ENCODE peak calls at places on chromosome X, in seven cellular contexts. F, J, S, T, Z, Q and U are unnamed samples.

GRCh38 chrX:136496359-136496767 is 1.0 kb upstream of the HTATSF1 start:
- DNase-seq in J (no peak), Z (no peak), S (no peak), Q (no peak), T (no peak), F (no peak), U (no peak)

GRCh38 chrX:119235872-119236598 is at the start of gene PGRMC1:
- DNase-seq in J (peak; percentile 74), Q (peak; percentile 79), F (no peak), S (peak; percentile 47), T (peak; percentile 93), Z (peak; percentile 86), U (no peak)

GRCh38 chrX:78658851-78659744 is at the start of gene RTL3:
- DNase-seq in J (no peak), Z (peak; percentile 82), S (peak; percentile 56), Q (no peak), T (no peak), F (no peak), U (no peak)

GRCh38 chrX:13376857-13377441 is 57.1 kb upstream of the ATXN3L start:
- DNase-seq in J (peak; percentile 47), Q (no peak), S (peak; percentile 78), T (no peak), F (no peak), Z (peak; percentile 97), U (no peak)

GRCh38 chrX:119606508-119607389 is 525 bp upstream of the NKRF start:
- DNase-seq in Z (peak; percentile 52), S (no peak), Q (no peak), T (no peak), J (no peak), F (peak; percentile 84), U (peak; percentile 61)

GRCh38 chrX:132740316-132741123 is 217.9 kb downstream of the HS6ST2 start:
- DNase-seq in T (no peak), Q (no peak), J (no peak), F (peak; percentile 10), S (no peak), Z (peak; percentile 6), U (no peak)

GRCh38 chrX:2502668-2503519 is 2.1 kb upstream of the DHRSX start:
- DNase-seq in F (no peak), Z (peak; percentile 44), S (peak; percentile 11), T (no peak), Q (peak; percentile 34), J (no peak), U (no peak)

GRCh38 chrX:111363741-111364140 is 48.3 kb downstream of the DCX start:
- DNase-seq in T (no peak), S (no peak), J (no peak), Z (no peak), Q (no peak), F (no peak), U (no peak)

GRCh38 chrX:20212486-20213089 is 54.1 kb downstream of the RPS6KA3 start:
- DNase-seq in J (no peak), T (no peak), S (no peak), Z (no peak), Q (no peak), F (no peak), U (no peak)

GRCh38 chrX:45699158-45699557 is 498.5 kb upstream of the DIPK2B start:
- DNase-seq in Z (peak; percentile 57), J (no peak), S (no peak), T (no peak), F (no peak), Q (no peak), U (no peak)

GRCh38 chrX:2442694-2443093 is 58.1 kb downstream of the DHRSX start:
- DNase-seq in S (no peak), F (no peak), T (no peak), Q (no peak), Z (no peak), J (no peak), U (no peak)

GRCh38 chrX:2823795-2824386 is 4.8 kb upstream of the GYG2 start:
- DNase-seq in F (no peak), Z (no peak), T (no peak), S (no peak), J (no peak), Q (peak; percentile 70), U (no peak)

GRCh38 chrX:49282647-49283011 is 13.0 kb downstream of the PPP1R3F start:
- DNase-seq in F (no peak), Q (no peak), S (peak; percentile 4), J (no peak), T (no peak), Z (peak; percentile 49), U (no peak)

GRCh38 chrX:49659771-49660170 is 36.0 kb downstream of the PAGE1 start:
- DNase-seq in Z (no peak), J (no peak), S (no peak), F (no peak), T (no peak), Q (no peak), U (no peak)

GRCh38 chrX:21996872-21997271 is 35.3 kb upstream of the PHEX start:
- DNase-seq in F (no peak), Q (no peak), Z (peak; percentile 78), J (no peak), S (peak; percentile 20), T (no peak), U (no peak)

GRCh38 chrX:13487731-13488505 is 81.5 kb upstream of the EGFL6 start:
- DNase-seq in F (peak; percentile 48), S (peak; percentile 77), Z (peak; percentile 93), J (peak; percentile 22), Q (peak; percentile 70), T (no peak), U (peak; percentile 21)

GRCh38 chrX:65463550-65463949 is 71.0 kb downstream of the LAS1L start:
- DNase-seq in Q (no peak), F (no peak), T (no peak), Z (peak; percentile 24), J (no peak), S (peak; percentile 48), U (no peak)

GRCh38 chrX:123720486-123720885 is 12.4 kb downstream of the THOC2 start:
- DNase-seq in F (no peak), Z (no peak), J (no peak), Q (no peak), T (no peak), S (no peak), U (no peak)

GRCh38 chrX:37378399-37378798 is 29.2 kb downstream of the PRRG1 start:
- DNase-seq in F (no peak), J (no peak), Q (no peak), S (no peak), T (no peak), Z (peak; percentile 44), U (no peak)

GRCh38 chrX:151981129-151981528 is 6.7 kb upstream of the GABRE start:
- DNase-seq in J (no peak), F (no peak), Q (no peak), T (no peak), Z (no peak), S (no peak), U (no peak)

GRCh38 chrX:102934624-102935023 is 2.4 kb upstream of the RAB40AL start:
- DNase-seq in F (peak; percentile 33), T (no peak), S (peak; percentile 25), Z (peak; percentile 44), J (no peak), Q (peak; percentile 24), U (no peak)

GRCh38 chrX:102899940-102900916 is 36.8 kb upstream of the RAB40AL start:
- DNase-seq in S (peak; percentile 80), Z (peak; percentile 74), T (no peak), J (peak; percentile 26), F (peak; percentile 46), Q (peak; percentile 62), U (peak; percentile 25)

GRCh38 chrX:147364896-147365295 is 546.8 kb upstream of the FMR1 start:
- DNase-seq in Q (no peak), T (no peak), J (no peak), S (no peak), Z (no peak), F (no peak), U (no peak)

GRCh38 chrX:131564553-131565229 is 20.8 kb downstream of the OR13H1 start:
- DNase-seq in T (no peak), Q (no peak), S (no peak), F (no peak), Z (no peak), J (no peak), U (no peak)

GRCh38 chrX:10189317-10190268 is 32.8 kb downstream of the CLCN4 start:
- DNase-seq in Q (peak; percentile 78), S (peak; percentile 65), T (peak; percentile 71), Z (peak; percentile 69), J (peak; percentile 65), F (peak; percentile 35), U (no peak)

GRCh38 chrX:128739539-128739938 is 687.3 kb upstream of the ACTRT1 start:
- DNase-seq in J (no peak), T (no peak), F (no peak), Q (no peak), S (no peak), Z (no peak), U (no peak)

GRCh38 chrX:19514791-19515614 is at the start of gene MAP3K15:
- DNase-seq in S (no peak), J (no peak), F (no peak), Z (peak; percentile 8), T (peak; percentile 82), Q (peak; percentile 23), U (no peak)

GRCh38 chrX:154365052-154365600 is 9.3 kb downstream of the FLNA start:
- DNase-seq in F (no peak), T (no peak), S (no peak), J (no peak), Q (no peak), Z (no peak), U (no peak)
- H3K36me3 ChIP-seq in F (peaks cover 7% of the 10 kb centered on the region), T (peaks cover 81% of the 10 kb centered on the region), S (peaks cover 67% of the 10 kb centered on the region), J (no peaks in the 10 kb centered on the region), Q (no peaks in the 10 kb centered on the region), Z (peaks cover 64% of the 10 kb centered on the region), U (peaks cover 5% of the 10 kb centered on the region)

GRCh38 chrX:35098419-35098818 is 155.8 kb downstream of the FAM47B start:
- DNase-seq in J (no peak), Q (no peak), T (no peak), F (no peak), Z (peak; percentile 19), S (no peak), U (no peak)
- TF ChIP-seq CTCF in J (no peak), Q (no peak), T (no peak), F (no peak), Z (no peak), S (no peak), U (peak; percentile 17)

DNA sequence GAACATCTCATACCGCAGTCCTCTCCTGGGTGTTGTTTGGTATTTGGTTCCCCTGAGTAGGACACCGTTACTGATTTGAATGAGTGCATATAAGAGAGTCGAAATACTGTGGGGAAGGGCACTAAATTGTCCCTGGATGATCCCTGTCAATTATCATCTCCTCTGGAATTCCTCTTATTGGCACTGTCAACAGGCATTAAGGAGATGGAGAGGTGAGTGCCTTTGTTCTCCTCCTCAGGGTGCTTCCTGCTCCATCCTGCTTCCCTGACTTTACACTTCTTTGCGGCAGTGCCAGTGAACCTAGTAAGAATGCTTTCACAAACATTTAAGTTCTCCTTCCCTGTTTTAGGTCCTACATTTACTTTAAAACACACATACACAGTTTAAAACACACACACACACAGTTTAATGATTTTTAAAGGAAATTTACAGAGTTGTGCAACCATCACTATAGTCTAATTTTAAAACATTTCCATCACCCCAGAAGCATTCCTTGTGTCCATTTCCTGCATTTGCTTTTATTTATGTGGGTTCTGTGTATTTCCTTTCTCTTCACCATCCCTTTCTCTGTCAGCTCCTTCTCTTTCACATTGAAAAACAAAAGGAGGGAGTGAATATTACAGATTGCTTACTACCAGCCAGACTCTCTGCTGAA is 20.9 kb upstream of the ZRSR2 start:
- DNase-seq in Z (no peak), Q (no peak), T (no peak), F (no peak), S (no peak), J (no peak), U (no peak)
- H3K4me3 ChIP-seq in Z (no peak overlapping the region), Q (no peak overlapping the region), T (no peak overlapping the region), F (no peak overlapping the region), S (no peak overlapping the region), J (no peak overlapping the region), U (no peak overlapping the region)

GRCh38 chrX:117972681-117973080 is 143.9 kb downstream of the KLHL13 start:
- DNase-seq in J (no peak), S (no peak), T (no peak), F (no peak), Q (no peak), Z (no peak), U (peak; percentile 37)
- H3K36me3 ChIP-seq in J (no peaks in the 10 kb centered on the region), S (no peaks in the 10 kb centered on the region), T (no peaks in the 10 kb centered on the region), F (no peaks in the 10 kb centered on the region), Q (no peaks in the 10 kb centered on the region), Z (no peaks in the 10 kb centered on the region), U (no peaks in the 10 kb centered on the region)